ENCODE peak calls at places on chromosomes 4 and X, in seven cellular contexts. N is NCI-H2081; J is activated naive CD4-positive, alpha-beta T cell; U is NCI-H1092; T is NCI-H345; F is T-helper 17 cell; P is pancreas. H is an unnamed sample.

GRCh38 chr4:63296773-63297172 is 1112.5 kb downstream of the TECRL start:
- DNase-seq in N (no peak), J (no peak), U (peak), T (peak), F (no peak), P (no peak), H (no peak)

GRCh38 chrX:113929004-113929403 is 654.9 kb upstream of the HTR2C start:
- DNase-seq in N (peak), J (no peak), U (peak), T (no peak), F (no peak), P (no peak), H (no peak)

GRCh38 chr4:95355021-95355420 is 193.8 kb downstream of the UNC5C start:
- DNase-seq in N (no peak), J (no peak), U (no peak), T (no peak), F (no peak), P (no peak), H (no peak)

GRCh38 chr4:115668396-115668795 is 555.0 kb upstream of the NDST4 start:
- DNase-seq in N (no peak), J (no peak), U (no peak), T (no peak), F (no peak), P (no peak), H (no peak)

GRCh38 chr4:187128971-187129370 is 405.3 kb upstream of the FAT1 start:
- DNase-seq in N (no peak), J (no peak), U (no peak), T (no peak), F (no peak), P (no peak), H (no peak)

GRCh38 chr4:80187677-80188076 is 9.6 kb upstream of the PRDM8 start:
- DNase-seq in N (no peak), J (no peak), U (no peak), T (no peak), F (no peak), P (no peak), H (no peak)

GRCh38 chr4:176534566-176534965 is 214.8 kb downstream of the SPCS3 start:
- DNase-seq in N (no peak), J (no peak), U (no peak), T (no peak), F (no peak), P (no peak), H (no peak)

GRCh38 chr4:177718514-177718913 is 276.3 kb upstream of the AGA start:
- DNase-seq in N (no peak), J (no peak), U (no peak), T (no peak), F (no peak), P (no peak), H (no peak)

GRCh38 chr4:125313989-125314602 is 659 bp upstream of the FAT4 start:
- DNase-seq in N (no peak), J (no peak), U (no peak), T (no peak), F (no peak), P (no peak), H (no peak)

GRCh38 chr4:106502106-106502699 is 133.6 kb upstream of the GIMD1 start:
- DNase-seq in N (peak), J (no peak), U (peak), T (peak), F (no peak), P (peak), H (no peak)